ENCODE peak calls at places on chromosome 1, in seven cellular contexts. One of them, this sample, is unnamed.

GRCh38 chr1:218414060-218414728 is 69.1 kb downstream of the TGFB2 start:
- DNase-seq in psoas muscle: peak
- DNase-seq in mammary epithelial cell: no peak
- DNase-seq in K562: no peak
- DNase-seq in lower lobe of right lung: no peak
- DNase-seq in lung: no peak
- DNase-seq in keratinocyte: no peak
- DNase-seq in this sample: no peak

GRCh38 chr1:62687421-62687902 is 724 bp downstream of the DOCK7 start:
- DNase-seq in psoas muscle: peak
- DNase-seq in lower lobe of right lung: no peak
- DNase-seq in K562: peak
- DNase-seq in lung: peak
- DNase-seq in mammary epithelial cell: peak
- DNase-seq in keratinocyte: no peak
- DNase-seq in this sample: peak

GRCh38 chr1:232221790-232222499 is 408.0 kb downstream of the SIPA1L2 start:
- DNase-seq in mammary epithelial cell: peak
- DNase-seq in lung: peak
- DNase-seq in K562: no peak
- DNase-seq in keratinocyte: peak
- DNase-seq in lower lobe of right lung: no peak
- DNase-seq in psoas muscle: no peak
- DNase-seq in this sample: no peak

GRCh38 chr1:1264868-1265272 is 8.8 kb downstream of the UBE2J2 start:
- DNase-seq in K562: no peak
- DNase-seq in lung: no peak
- DNase-seq in keratinocyte: peak
- DNase-seq in lower lobe of right lung: no peak
- DNase-seq in mammary epithelial cell: peak
- DNase-seq in psoas muscle: no peak
- DNase-seq in this sample: no peak

GRCh38 chr1:69433073-69433472 is 134.6 kb upstream of the LRRC7 start:
- DNase-seq in keratinocyte: peak
- DNase-seq in K562: no peak
- DNase-seq in lung: no peak
- DNase-seq in mammary epithelial cell: peak
- DNase-seq in psoas muscle: no peak
- DNase-seq in lower lobe of right lung: no peak
- DNase-seq in this sample: no peak

GRCh38 chr1:7642418-7642704 is 128.7 kb upstream of the VAMP3 start:
- DNase-seq in lower lobe of right lung: no peak
- DNase-seq in mammary epithelial cell: no peak
- DNase-seq in lung: no peak
- DNase-seq in psoas muscle: no peak
- DNase-seq in keratinocyte: no peak
- DNase-seq in K562: no peak
- DNase-seq in this sample: no peak

GRCh38 chr1:107110346-107110745 is 30.5 kb upstream of the NTNG1 start:
- DNase-seq in lung: no peak
- DNase-seq in mammary epithelial cell: no peak
- DNase-seq in K562: no peak
- DNase-seq in keratinocyte: no peak
- DNase-seq in lower lobe of right lung: no peak
- DNase-seq in psoas muscle: no peak
- DNase-seq in this sample: no peak

GRCh38 chr1:118986839-118987430 is 1.2 kb downstream of the TBX15 start:
- DNase-seq in lung: no peak
- DNase-seq in lower lobe of right lung: no peak
- DNase-seq in psoas muscle: peak
- DNase-seq in mammary epithelial cell: no peak
- DNase-seq in keratinocyte: no peak
- DNase-seq in K562: no peak
- DNase-seq in this sample: no peak

GRCh38 chr1:22443332-22443731 is 8.3 kb upstream of the ZBTB40 start:
- DNase-seq in lower lobe of right lung: no peak
- DNase-seq in psoas muscle: no peak
- DNase-seq in lung: no peak
- DNase-seq in mammary epithelial cell: no peak
- DNase-seq in keratinocyte: no peak
- DNase-seq in K562: no peak
- DNase-seq in this sample: no peak

GRCh38 chr1:218164930-218165686 is 120.0 kb upstream of the RRP15 start:
- DNase-seq in keratinocyte: no peak
- DNase-seq in mammary epithelial cell: no peak
- DNase-seq in psoas muscle: peak
- DNase-seq in lung: no peak
- DNase-seq in K562: no peak
- DNase-seq in lower lobe of right lung: no peak
- DNase-seq in this sample: peak

GRCh38 chr1:71557138-71557537 is 476.3 kb upstream of the ZRANB2 start:
- DNase-seq in keratinocyte: no peak
- DNase-seq in K562: no peak
- DNase-seq in mammary epithelial cell: no peak
- DNase-seq in lower lobe of right lung: no peak
- DNase-seq in psoas muscle: no peak
- DNase-seq in lung: no peak
- DNase-seq in this sample: no peak

GRCh38 chr1:116508984-116509980 is 61.5 kb downstream of the CD58 start:
- DNase-seq in mammary epithelial cell: peak
- DNase-seq in lung: no peak
- DNase-seq in K562: peak
- DNase-seq in lower lobe of right lung: no peak
- DNase-seq in psoas muscle: no peak
- DNase-seq in keratinocyte: peak
- DNase-seq in this sample: no peak

GRCh38 chr1:3599286-3599811 is 12.0 kb downstream of the MEGF6 start:
- DNase-seq in psoas muscle: peak
- DNase-seq in K562: no peak
- DNase-seq in keratinocyte: no peak
- DNase-seq in mammary epithelial cell: no peak
- DNase-seq in lung: no peak
- DNase-seq in lower lobe of right lung: no peak
- DNase-seq in this sample: no peak

DNA sequence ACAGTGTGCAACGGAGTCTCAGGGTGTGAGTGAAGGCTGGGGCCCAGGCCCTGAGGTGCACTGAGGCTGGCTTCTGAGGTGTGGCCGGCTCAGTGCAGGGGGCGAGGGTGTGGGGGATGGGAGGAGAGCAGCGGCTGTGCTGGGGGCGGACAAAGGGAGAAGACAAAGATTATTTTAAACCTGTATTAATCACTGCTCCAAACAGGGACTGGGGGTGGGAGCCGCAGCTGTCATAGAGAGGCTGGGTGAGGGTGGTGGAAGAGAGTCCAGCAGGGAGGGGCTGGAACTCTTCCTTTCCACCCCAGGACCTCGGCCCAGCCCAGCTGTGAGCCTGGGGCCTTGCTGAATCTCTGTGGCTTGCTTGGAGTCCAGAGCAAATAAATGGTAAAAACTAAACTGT is 106.9 kb downstream of the KCND3 start:
- DNase-seq in psoas muscle: no peak
- DNase-seq in K562: no peak
- DNase-seq in keratinocyte: no peak
- DNase-seq in lower lobe of right lung: no peak
- DNase-seq in lung: no peak
- DNase-seq in mammary epithelial cell: no peak
- DNase-seq in this sample: peak
- H3K27ac ChIP-seq in psoas muscle: no peak
- H3K27ac ChIP-seq in K562: no peak
- H3K27ac ChIP-seq in keratinocyte: no peak
- H3K27ac ChIP-seq in lower lobe of right lung: no peak
- H3K27ac ChIP-seq in lung: no peak
- H3K27ac ChIP-seq in mammary epithelial cell: no peak
- H3K27ac ChIP-seq in this sample: no peak

DNA sequence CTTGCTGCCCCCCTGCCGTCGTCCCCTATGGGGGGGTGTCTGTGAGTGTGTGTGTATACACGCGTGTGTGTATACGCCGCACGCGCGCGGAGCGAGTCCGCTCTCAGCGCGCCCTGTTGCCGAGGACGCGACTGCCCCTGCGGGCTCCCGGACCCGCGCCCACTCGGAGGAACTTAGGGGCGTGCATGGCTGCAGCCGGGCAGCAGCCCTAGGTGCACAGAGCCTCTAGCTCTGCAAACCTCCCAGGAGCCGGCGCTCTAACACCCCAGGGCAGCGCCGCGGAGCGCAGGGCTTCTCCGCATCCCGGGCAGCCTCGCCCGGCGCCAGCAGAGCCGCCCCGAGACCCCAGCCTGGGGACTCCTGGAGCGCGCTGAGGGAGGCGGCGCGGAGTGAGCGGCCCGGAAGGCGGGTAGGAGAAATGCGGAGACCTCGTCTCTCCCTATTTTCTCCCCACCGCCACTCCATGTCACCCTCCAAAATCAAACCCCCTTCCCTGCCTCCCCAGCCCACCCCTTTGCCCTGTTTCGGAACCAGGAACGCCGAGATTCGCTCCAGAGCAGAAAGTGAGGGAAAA is 574 bp downstream of the ITPKB start:
- DNase-seq in mammary epithelial cell: peak
- DNase-seq in lung: peak
- DNase-seq in keratinocyte: no peak
- DNase-seq in psoas muscle: peak
- DNase-seq in K562: no peak
- DNase-seq in lower lobe of right lung: peak
- DNase-seq in this sample: peak
- TF ChIP-seq CTCF in mammary epithelial cell: no peak
- TF ChIP-seq CTCF in lung: no peak
- TF ChIP-seq CTCF in keratinocyte: peak
- TF ChIP-seq CTCF in psoas muscle: peak
- TF ChIP-seq CTCF in K562: no peak
- TF ChIP-seq CTCF in lower lobe of right lung: no peak
- TF ChIP-seq CTCF in this sample: no peak

DNA sequence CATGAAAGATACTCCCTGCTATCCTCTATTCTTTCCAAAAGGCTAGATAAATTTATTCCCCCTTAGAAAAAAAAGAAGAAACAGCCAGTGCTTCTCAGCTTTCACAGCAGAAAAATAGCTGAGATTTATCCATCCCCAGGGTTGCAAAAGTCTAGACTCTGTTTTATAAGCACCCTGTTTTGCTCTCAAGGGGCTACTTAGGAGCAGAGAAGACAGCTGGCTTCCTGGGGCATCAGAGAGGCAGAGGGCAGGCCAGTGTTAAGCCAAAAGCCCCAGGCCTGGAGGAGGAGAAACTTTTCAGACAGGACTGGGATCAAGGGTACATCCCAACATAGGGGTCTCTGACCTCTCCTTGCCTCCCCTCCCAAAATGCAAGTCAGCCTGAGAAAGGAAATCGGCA is 3.9 kb downstream of the LAMB3 start:
- DNase-seq in lower lobe of right lung: no peak
- DNase-seq in psoas muscle: no peak
- DNase-seq in mammary epithelial cell: peak
- DNase-seq in keratinocyte: peak
- DNase-seq in lung: no peak
- DNase-seq in K562: no peak
- DNase-seq in this sample: no peak
- H3K4me3 ChIP-seq in lower lobe of right lung: no peak
- H3K4me3 ChIP-seq in psoas muscle: no peak
- H3K4me3 ChIP-seq in mammary epithelial cell: peak
- H3K4me3 ChIP-seq in keratinocyte: peak
- H3K4me3 ChIP-seq in lung: no peak
- H3K4me3 ChIP-seq in K562: no peak
- H3K4me3 ChIP-seq in this sample: no peak

GRCh38 chr1:38068980-38069340 is 22.4 kb upstream of the POU3F1 start:
- DNase-seq in psoas muscle: no peak
- DNase-seq in mammary epithelial cell: no peak
- DNase-seq in lower lobe of right lung: no peak
- DNase-seq in K562: no peak
- DNase-seq in keratinocyte: no peak
- DNase-seq in lung: no peak
- DNase-seq in this sample: no peak
- H3K27ac ChIP-seq in psoas muscle: no peak
- H3K27ac ChIP-seq in mammary epithelial cell: no peak
- H3K27ac ChIP-seq in lower lobe of right lung: no peak
- H3K27ac ChIP-seq in K562: no peak
- H3K27ac ChIP-seq in keratinocyte: no peak
- H3K27ac ChIP-seq in lung: no peak
- H3K27ac ChIP-seq in this sample: no peak

GRCh38 chr1:6054596-6054995 is 8.9 kb downstream of the KCNAB2 start:
- DNase-seq in lower lobe of right lung: no peak
- DNase-seq in keratinocyte: no peak
- DNase-seq in psoas muscle: no peak
- DNase-seq in mammary epithelial cell: no peak
- DNase-seq in lung: no peak
- DNase-seq in K562: no peak
- DNase-seq in this sample: no peak

GRCh38 chr1:6049419-6049818 is 3.7 kb downstream of the KCNAB2 start:
- DNase-seq in lung: no peak
- DNase-seq in lower lobe of right lung: no peak
- DNase-seq in mammary epithelial cell: no peak
- DNase-seq in psoas muscle: no peak
- DNase-seq in keratinocyte: no peak
- DNase-seq in K562: no peak
- DNase-seq in this sample: no peak

GRCh38 chr1:6053206-6053546 is 7.5 kb downstream of the KCNAB2 start:
- DNase-seq in K562: no peak
- DNase-seq in mammary epithelial cell: no peak
- DNase-seq in psoas muscle: no peak
- DNase-seq in lung: no peak
- DNase-seq in keratinocyte: no peak
- DNase-seq in lower lobe of right lung: no peak
- DNase-seq in this sample: no peak

GRCh38 chr1:6051423-6051822 is 5.7 kb downstream of the KCNAB2 start:
- DNase-seq in lower lobe of right lung: no peak
- DNase-seq in psoas muscle: no peak
- DNase-seq in K562: no peak
- DNase-seq in lung: no peak
- DNase-seq in keratinocyte: no peak
- DNase-seq in mammary epithelial cell: no peak
- DNase-seq in this sample: no peak

DNA sequence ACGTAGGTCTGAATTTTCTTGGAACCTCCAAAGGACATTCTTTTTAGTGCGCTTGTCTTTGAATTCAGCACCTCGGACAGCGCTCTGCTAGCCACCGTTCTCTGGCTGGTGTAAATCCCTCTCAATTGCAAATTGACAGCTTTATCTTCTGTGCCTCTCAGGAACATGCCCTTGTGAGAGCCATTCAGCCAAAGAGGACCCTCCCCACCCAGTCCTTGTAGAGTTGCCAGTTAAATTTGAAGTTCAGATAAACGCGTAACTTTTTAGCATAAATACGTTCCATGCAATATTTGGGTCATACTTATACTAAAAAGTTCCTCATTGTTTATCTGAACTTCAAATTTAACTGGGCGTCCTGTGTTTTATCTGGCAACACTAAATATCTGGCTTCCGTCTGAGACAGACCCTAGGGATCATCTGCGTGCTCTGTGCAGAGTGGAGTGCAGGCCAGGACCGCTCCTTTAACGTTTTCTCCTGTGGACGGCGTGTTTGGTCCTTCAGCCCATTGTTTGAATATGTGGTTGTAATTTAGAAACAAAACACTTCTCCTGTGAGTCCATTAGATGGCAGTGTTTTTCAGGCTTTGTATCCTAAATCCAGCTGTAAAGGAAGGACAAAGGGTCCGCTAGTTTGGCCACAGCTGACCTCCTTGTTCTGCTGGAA is 7.0 kb downstream of the KCNAB2 start:
- DNase-seq in lower lobe of right lung: no peak
- DNase-seq in mammary epithelial cell: peak
- DNase-seq in keratinocyte: no peak
- DNase-seq in psoas muscle: peak
- DNase-seq in K562: peak
- DNase-seq in lung: peak
- DNase-seq in this sample: peak
- TF ChIP-seq CTCF in lower lobe of right lung: peak
- TF ChIP-seq CTCF in mammary epithelial cell: peak
- TF ChIP-seq CTCF in keratinocyte: peak
- TF ChIP-seq CTCF in psoas muscle: peak
- TF ChIP-seq CTCF in K562: peak
- TF ChIP-seq CTCF in lung: no peak
- TF ChIP-seq CTCF in this sample: peak